ENCODE peak calls at places on chromosomes 4 and X, in four cellular contexts. M is K562; X is endothelial cell of umbilical vein; Q is CD4-positive, CD25-positive, alpha-beta regulatory T cell. D is an unnamed sample.

GRCh38 chr4:102430511-102430910 is 70.6 kb upstream of the NFKB1 start:
- DNase-seq in Q (no peak), X (peak; percentile 50), M (peak; percentile 10), D (no peak)

GRCh38 chr4:8644966-8645752 is 52.6 kb downstream of the CPZ start:
- DNase-seq in M (no peak), X (no peak), Q (no peak), D (no peak)

GRCh38 chr4:82431026-82431745 is 796 bp downstream of the ENOPH1 start:
- DNase-seq in Q (peak; percentile 33), M (no peak), X (no peak), D (peak; percentile 54)

GRCh38 chr4:87950516-87950915 is 25.0 kb upstream of the SPP1 start:
- DNase-seq in Q (no peak), X (no peak), M (no peak), D (no peak)

GRCh38 chr4:110514889-110515479 is 39.0 kb downstream of the ENPEP start:
- DNase-seq in M (peak; percentile 17), X (peak; percentile 45), Q (no peak), D (peak; percentile 57)

GRCh38 chr4:185709802-185710486 is 102.0 kb downstream of the SORBS2 start:
- DNase-seq in Q (no peak), M (no peak), X (no peak), D (no peak)

GRCh38 chrX:140432328-140433025 is 72.4 kb downstream of the SOX3 start:
- DNase-seq in M (no peak), Q (no peak), X (no peak), D (no peak)

GRCh38 chr4:141375855-141376254 is 155.2 kb downstream of the ZNF330 start:
- DNase-seq in Q (no peak), X (peak; percentile 65), M (no peak), D (no peak)

GRCh38 chr4:143207555-143207954 is 22.8 kb downstream of the USP38 start:
- DNase-seq in M (no peak), X (peak; percentile 27), Q (no peak), D (no peak)

GRCh38 chr4:140426610-140427103 is 791 bp downstream of the CLGN start:
- DNase-seq in X (no peak), Q (no peak), M (peak; percentile 33), D (peak; percentile 13)

GRCh38 chrX:151724563-151725337 is 8.9 kb downstream of the FATE1 start:
- DNase-seq in Q (no peak), X (no peak), M (no peak), D (no peak)

GRCh38 chr4:185831125-185831815 is 19.3 kb upstream of the SORBS2 start:
- DNase-seq in M (no peak), X (no peak), Q (no peak), D (no peak)

GRCh38 chrX:26783512-26784225 is 567.7 kb downstream of the MAGEB5 start:
- DNase-seq in M (peak; percentile 2), X (peak; percentile 87), Q (no peak), D (peak; percentile 57)

GRCh38 chr4:183492791-183493221 is 12.1 kb upstream of the ING2 start:
- DNase-seq in M (no peak), X (peak; percentile 35), Q (no peak), D (no peak)

GRCh38 chrX:16479206-16479869 is 170.6 kb upstream of the S100G start:
- DNase-seq in M (no peak), Q (no peak), X (peak; percentile 34), D (no peak)

GRCh38 chr4:41258783-41259182 is 2.1 kb downstream of the UCHL1 start:
- DNase-seq in X (peak; percentile 70), M (no peak), Q (no peak), D (peak; percentile 55)

GRCh38 chr4:128517096-128517738 is 229.6 kb upstream of the PGRMC2 start:
- DNase-seq in X (peak; percentile 63), M (peak; percentile 71), Q (no peak), D (no peak)

GRCh38 chr4:74217365-74217764 is 59.4 kb downstream of the MTHFD2L start:
- DNase-seq in M (no peak), Q (no peak), X (peak; percentile 61), D (no peak)

GRCh38 chr4:167779280-167779679 is 313.1 kb upstream of the ANXA10 start:
- DNase-seq in M (no peak), Q (no peak), X (no peak), D (no peak)

GRCh38 chr4:71184195-71184781 is 154.5 kb upstream of the SLC4A4 start:
- DNase-seq in X (peak; percentile 37), Q (no peak), M (peak; percentile 46), D (peak; percentile 76)

GRCh38 chr4:5365071-5366008 is 314.1 kb downstream of the STK32B start:
- DNase-seq in Q (no peak), M (no peak), X (peak; percentile 47), D (no peak)

GRCh38 chr4:19987746-19988145 is 264.0 kb upstream of the SLIT2 start:
- DNase-seq in X (peak; percentile 48), Q (no peak), M (no peak), D (no peak)

GRCh38 chr4:57158221-57158620 is 48.0 kb upstream of the IGFBP7 start:
- DNase-seq in M (no peak), Q (no peak), X (no peak), D (no peak)

GRCh38 chr4:186734251-186734650 is 10.6 kb upstream of the FAT1 start:
- DNase-seq in M (no peak), Q (no peak), X (no peak), D (no peak)

GRCh38 chrX:133297284-133297683 is 79.1 kb upstream of the TFDP3 start:
- DNase-seq in Q (no peak), X (no peak), M (no peak), D (no peak)

GRCh38 chr4:26206339-26206738 is 114.5 kb upstream of the RBPJ start:
- DNase-seq in M (no peak), Q (no peak), X (peak; percentile 48), D (no peak)

GRCh38 chr4:53987761-53988171 is 76.6 kb downstream of the CHIC2 start:
- DNase-seq in Q (no peak), X (no peak), M (no peak), D (no peak)

GRCh38 chr4:160546201-160546600 is 1443.3 kb downstream of the RAPGEF2 start:
- DNase-seq in Q (no peak), M (no peak), X (no peak), D (no peak)

GRCh38 chr4:136810626-136811025 is 721.7 kb downstream of the PCDH18 start:
- DNase-seq in X (no peak), Q (no peak), M (no peak), D (no peak)

GRCh38 chr4:47084111-47084510 is 52.7 kb downstream of the GABRB1 start:
- DNase-seq in X (no peak), Q (no peak), M (no peak), D (no peak)

GRCh38 chr4:118389731-118390520 is 37.1 kb upstream of the PRSS12 start:
- DNase-seq in Q (no peak), M (no peak), X (no peak), D (peak; percentile 31)

GRCh38 chrX:147376601-147377387 is 534.9 kb upstream of the FMR1 start:
- DNase-seq in X (no peak), M (no peak), Q (no peak), D (no peak)

GRCh38 chr4:124334119-124334518 is 378.4 kb downstream of the ANKRD50 start:
- DNase-seq in M (peak; percentile 11), X (peak; percentile 88), Q (no peak), D (peak; percentile 61)

GRCh38 chrX:112761239-112762207 is 79.1 kb downstream of the AMOT start:
- DNase-seq in Q (no peak), M (no peak), X (no peak), D (no peak)

GRCh38 chrX:47112316-47112954 is 32.1 kb downstream of the NDUFB11 start:
- DNase-seq in X (no peak), Q (no peak), M (no peak), D (no peak)

GRCh38 chrX:40248822-40249221 is 151.1 kb upstream of the BCOR start:
- DNase-seq in X (no peak), Q (no peak), M (peak; percentile 36), D (no peak)

GRCh38 chrX:39855748-39856129 is 242.0 kb downstream of the BCOR start:
- DNase-seq in X (peak; percentile 24), Q (peak; percentile 64), M (peak; percentile 79), D (no peak)

DNA sequence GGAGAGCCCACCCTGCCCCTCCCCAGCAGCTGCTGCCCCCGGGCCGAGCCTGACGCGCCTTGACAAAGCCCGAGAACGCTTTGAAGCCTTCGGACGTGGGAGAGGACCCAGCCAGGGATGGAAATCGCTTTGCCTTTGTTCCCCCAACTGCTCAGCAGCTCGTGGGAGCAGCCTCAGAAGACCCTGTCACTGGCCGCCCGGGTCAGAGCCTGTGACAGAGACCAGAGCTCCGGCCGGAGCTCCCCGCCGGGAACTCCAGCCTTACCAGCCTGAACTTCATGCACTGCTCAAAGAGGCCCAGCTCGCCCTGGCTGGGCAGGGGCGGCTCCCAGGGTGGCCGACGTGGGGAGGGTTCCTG is 2.6 kb upstream of the SLC6A8 start:
- DNase-seq in Q (no peak), M (no peak), X (no peak), D (no peak)
- H3K4me3 ChIP-seq in Q (no peak overlapping the region), M (no peak overlapping the region), X (no peak overlapping the region), D (peak overlapping the region; percentile 16)

GRCh38 chr4:179151770-179152169 is 1709.5 kb upstream of the AGA start:
- DNase-seq in Q (no peak), M (no peak), X (no peak), D (no peak)
- H3K4me3 ChIP-seq in Q (no peak overlapping the region), M (no peak overlapping the region), X (no peak overlapping the region), D (no peak overlapping the region)

GRCh38 chr4:96312049-96312685 is 472.3 kb downstream of the PDHA2 start:
- DNase-seq in Q (no peak), M (no peak), X (peak; percentile 23), D (no peak)
- H3K4me3 ChIP-seq in Q (no peak overlapping the region), M (no peak overlapping the region), X (peak overlapping the region; percentile 48), D (no peak overlapping the region)

DNA sequence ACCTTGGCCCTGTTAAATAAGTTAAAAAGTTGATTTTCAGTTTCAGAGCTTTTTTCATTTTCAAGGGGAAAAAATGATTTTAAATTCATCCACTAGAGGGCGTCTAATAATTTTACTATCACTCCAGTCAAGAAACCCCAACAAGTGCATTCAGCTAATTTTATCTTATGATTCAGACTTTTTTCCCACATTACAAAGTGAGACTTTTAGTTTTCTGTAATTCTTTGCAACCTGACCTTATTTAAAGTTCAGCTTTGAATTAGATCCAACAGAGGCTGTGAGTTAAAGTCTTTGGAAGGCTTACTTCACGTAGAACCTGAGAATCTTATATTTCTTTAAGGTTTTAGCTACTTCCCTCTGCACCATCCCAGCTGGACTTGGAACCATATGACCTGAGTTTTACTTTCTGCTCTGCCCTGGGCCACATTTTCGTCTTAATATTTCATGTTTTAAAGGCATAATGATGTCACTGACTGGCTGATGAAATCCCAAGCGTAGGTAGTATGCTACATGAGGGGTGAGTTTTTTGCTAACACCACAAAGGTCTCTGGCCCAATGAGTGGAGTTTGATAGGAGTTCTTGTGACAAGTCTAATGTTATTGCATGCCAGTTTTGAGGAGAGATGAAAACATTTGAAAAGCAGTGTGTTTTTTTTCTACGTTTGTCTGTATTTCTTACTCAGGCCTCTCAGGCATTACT is 7.2 kb downstream of the GNRHR start:
- DNase-seq in M (peak; percentile 21), X (peak; percentile 52), Q (no peak), D (peak; percentile 58)
- H3K4me3 ChIP-seq in M (no peak overlapping the region), X (no peak overlapping the region), Q (no peak overlapping the region), D (no peak overlapping the region)

DNA sequence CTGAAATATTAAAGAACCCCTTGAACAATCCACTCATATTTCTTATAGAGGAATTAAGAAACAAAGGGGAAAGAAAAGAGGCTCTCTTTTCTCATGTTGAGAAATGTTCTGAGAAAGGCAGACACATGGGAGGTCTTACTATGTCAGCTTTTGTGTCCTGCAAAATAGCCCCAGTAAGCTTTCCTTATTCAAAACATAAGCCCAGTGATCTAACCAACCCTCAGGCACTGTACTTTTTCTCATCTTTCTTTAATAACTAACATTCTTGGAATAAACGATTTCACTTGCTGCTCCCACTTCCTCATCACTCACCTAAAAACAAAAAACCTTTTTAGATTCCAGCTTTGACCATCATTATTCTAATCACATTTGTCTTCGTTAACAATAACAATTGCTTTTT is 115.9 kb downstream of the GLRA3 start:
- DNase-seq in M (no peak), X (no peak), Q (no peak), D (peak; percentile 68)
- H3K4me3 ChIP-seq in M (no peak overlapping the region), X (no peak overlapping the region), Q (no peak overlapping the region), D (no peak overlapping the region)

D was measured in HAP-1.